ENCODE peak calls at places on chromosome 5, in eight cellular contexts. One of them, this sample, is unnamed.
A peak's percentile ranks its signal among the peaks of the same experiment; 100 is the strongest.

GRCh38 chr5:58071566-58071965 is 388.3 kb downstream of the PLK2 start:
- DNase-seq in right lobe of liver: no peak
- DNase-seq in kidney: no peak
- DNase-seq in ascending aorta: no peak
- DNase-seq in psoas muscle: no peak
- DNase-seq in stomach: no peak
- DNase-seq in upper lobe of right lung: no peak
- DNase-seq in effector memory CD4-positive, alpha-beta T cell: no peak
- DNase-seq in this sample: peak; percentile 18

GRCh38 chr5:56319281-56320242 is 86.4 kb upstream of the ANKRD55 start:
- DNase-seq in right lobe of liver: no peak
- DNase-seq in kidney: no peak
- DNase-seq in ascending aorta: no peak
- DNase-seq in psoas muscle: peak; percentile 43
- DNase-seq in stomach: no peak
- DNase-seq in upper lobe of right lung: peak; percentile 69
- DNase-seq in effector memory CD4-positive, alpha-beta T cell: no peak
- DNase-seq in this sample: peak; percentile 7

GRCh38 chr5:112419050-112419595 is at the start of gene EPB41L4A:
- DNase-seq in right lobe of liver: no peak
- DNase-seq in kidney: peak; percentile 76
- DNase-seq in ascending aorta: no peak
- DNase-seq in psoas muscle: peak; percentile 41
- DNase-seq in stomach: peak; percentile 29
- DNase-seq in upper lobe of right lung: peak; percentile 70
- DNase-seq in effector memory CD4-positive, alpha-beta T cell: no peak
- DNase-seq in this sample: peak; percentile 39

GRCh38 chr5:123156577-123157296 is 67.7 kb downstream of the PRDM6 start:
- DNase-seq in right lobe of liver: no peak
- DNase-seq in kidney: no peak
- DNase-seq in ascending aorta: no peak
- DNase-seq in psoas muscle: no peak
- DNase-seq in stomach: no peak
- DNase-seq in upper lobe of right lung: no peak
- DNase-seq in effector memory CD4-positive, alpha-beta T cell: no peak
- DNase-seq in this sample: no peak

GRCh38 chr5:96997265-96997859 is 61.5 kb downstream of the LNPEP start:
- DNase-seq in right lobe of liver: no peak
- DNase-seq in kidney: no peak
- DNase-seq in ascending aorta: no peak
- DNase-seq in psoas muscle: no peak
- DNase-seq in stomach: no peak
- DNase-seq in upper lobe of right lung: no peak
- DNase-seq in effector memory CD4-positive, alpha-beta T cell: no peak
- DNase-seq in this sample: peak; percentile 15

GRCh38 chr5:69364414-69364813 is 4.9 kb downstream of the AK6 start:
- DNase-seq in right lobe of liver: no peak
- DNase-seq in kidney: no peak
- DNase-seq in ascending aorta: no peak
- DNase-seq in psoas muscle: no peak
- DNase-seq in stomach: no peak
- DNase-seq in upper lobe of right lung: no peak
- DNase-seq in effector memory CD4-positive, alpha-beta T cell: no peak
- DNase-seq in this sample: no peak

GRCh38 chr5:16345454-16345853 is 120.1 kb downstream of the ZNF622 start:
- DNase-seq in right lobe of liver: no peak
- DNase-seq in kidney: no peak
- DNase-seq in ascending aorta: no peak
- DNase-seq in psoas muscle: no peak
- DNase-seq in stomach: no peak
- DNase-seq in upper lobe of right lung: no peak
- DNase-seq in effector memory CD4-positive, alpha-beta T cell: no peak
- DNase-seq in this sample: no peak

GRCh38 chr5:177462021-177462670 is 11.3 kb downstream of the DBN1 start:
- DNase-seq in right lobe of liver: no peak
- DNase-seq in kidney: peak; percentile 82
- DNase-seq in ascending aorta: no peak
- DNase-seq in psoas muscle: no peak
- DNase-seq in stomach: no peak
- DNase-seq in upper lobe of right lung: no peak
- DNase-seq in effector memory CD4-positive, alpha-beta T cell: no peak
- DNase-seq in this sample: no peak

GRCh38 chr5:160211352-160211751 is 18.0 kb upstream of the FABP6 start:
- DNase-seq in right lobe of liver: no peak
- DNase-seq in kidney: no peak
- DNase-seq in ascending aorta: no peak
- DNase-seq in psoas muscle: no peak
- DNase-seq in stomach: no peak
- DNase-seq in upper lobe of right lung: no peak
- DNase-seq in effector memory CD4-positive, alpha-beta T cell: no peak
- DNase-seq in this sample: no peak

GRCh38 chr5:58235279-58235678 is 224.6 kb downstream of the PLK2 start:
- DNase-seq in right lobe of liver: no peak
- DNase-seq in kidney: no peak
- DNase-seq in ascending aorta: no peak
- DNase-seq in psoas muscle: no peak
- DNase-seq in stomach: no peak
- DNase-seq in upper lobe of right lung: no peak
- DNase-seq in effector memory CD4-positive, alpha-beta T cell: no peak
- DNase-seq in this sample: peak; percentile 9

GRCh38 chr5:64625678-64626077 is 64.6 kb upstream of the SHISAL2B start:
- DNase-seq in right lobe of liver: no peak
- DNase-seq in kidney: no peak
- DNase-seq in ascending aorta: no peak
- DNase-seq in psoas muscle: no peak
- DNase-seq in stomach: no peak
- DNase-seq in upper lobe of right lung: no peak
- DNase-seq in effector memory CD4-positive, alpha-beta T cell: no peak
- DNase-seq in this sample: no peak

GRCh38 chr5:149210968-149211495 is 60.6 kb upstream of the AFAP1L1 start:
- DNase-seq in right lobe of liver: no peak
- DNase-seq in kidney: no peak
- DNase-seq in ascending aorta: peak; percentile 54
- DNase-seq in psoas muscle: no peak
- DNase-seq in stomach: no peak
- DNase-seq in upper lobe of right lung: no peak
- DNase-seq in effector memory CD4-positive, alpha-beta T cell: no peak
- DNase-seq in this sample: no peak

GRCh38 chr5:101102506-101102905 is 199.4 kb upstream of the ST8SIA4 start:
- DNase-seq in right lobe of liver: no peak
- DNase-seq in kidney: no peak
- DNase-seq in ascending aorta: no peak
- DNase-seq in psoas muscle: no peak
- DNase-seq in stomach: no peak
- DNase-seq in upper lobe of right lung: no peak
- DNase-seq in effector memory CD4-positive, alpha-beta T cell: no peak
- DNase-seq in this sample: peak; percentile 9

GRCh38 chr5:154251529-154251928 is 61.0 kb downstream of the GALNT10 start:
- DNase-seq in right lobe of liver: no peak
- DNase-seq in kidney: no peak
- DNase-seq in ascending aorta: no peak
- DNase-seq in psoas muscle: no peak
- DNase-seq in stomach: no peak
- DNase-seq in upper lobe of right lung: no peak
- DNase-seq in effector memory CD4-positive, alpha-beta T cell: no peak
- DNase-seq in this sample: no peak

GRCh38 chr5:154249786-154250185 is 59.3 kb downstream of the GALNT10 start:
- DNase-seq in right lobe of liver: no peak
- DNase-seq in kidney: no peak
- DNase-seq in ascending aorta: no peak
- DNase-seq in psoas muscle: no peak
- DNase-seq in stomach: no peak
- DNase-seq in upper lobe of right lung: no peak
- DNase-seq in effector memory CD4-positive, alpha-beta T cell: no peak
- DNase-seq in this sample: no peak

GRCh38 chr5:154254886-154255285 is 64.4 kb downstream of the GALNT10 start:
- DNase-seq in right lobe of liver: no peak
- DNase-seq in kidney: no peak
- DNase-seq in ascending aorta: no peak
- DNase-seq in psoas muscle: no peak
- DNase-seq in stomach: no peak
- DNase-seq in upper lobe of right lung: no peak
- DNase-seq in effector memory CD4-positive, alpha-beta T cell: no peak
- DNase-seq in this sample: no peak

GRCh38 chr5:154258531-154259217 is 68.1 kb downstream of the GALNT10 start:
- DNase-seq in right lobe of liver: no peak
- DNase-seq in kidney: no peak
- DNase-seq in ascending aorta: no peak
- DNase-seq in psoas muscle: no peak
- DNase-seq in stomach: no peak
- DNase-seq in upper lobe of right lung: no peak
- DNase-seq in effector memory CD4-positive, alpha-beta T cell: no peak
- DNase-seq in this sample: no peak

DNA sequence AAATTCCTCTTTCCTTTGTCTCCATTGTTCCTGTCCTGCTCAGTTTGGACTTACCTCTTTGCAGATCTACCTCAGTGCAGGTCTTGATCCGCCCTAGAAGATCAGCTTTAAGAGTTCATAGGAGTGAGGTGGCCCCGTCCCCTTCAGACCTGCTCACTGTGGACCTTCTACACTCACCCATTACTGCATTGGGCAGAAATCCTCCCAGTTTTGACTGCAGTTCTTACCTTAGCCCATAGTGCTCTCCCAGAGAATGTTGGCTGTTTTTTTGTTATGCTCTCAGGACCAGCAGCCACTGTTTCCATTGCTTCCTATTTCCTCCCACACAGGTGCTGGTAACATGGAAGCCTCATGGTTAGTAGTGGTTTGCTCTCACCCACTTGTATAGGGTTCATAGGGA is 63.3 kb downstream of the GALNT10 start:
- DNase-seq in right lobe of liver: no peak
- DNase-seq in kidney: no peak
- DNase-seq in ascending aorta: no peak
- DNase-seq in psoas muscle: no peak
- DNase-seq in stomach: no peak
- DNase-seq in upper lobe of right lung: no peak
- DNase-seq in effector memory CD4-positive, alpha-beta T cell: no peak
- DNase-seq in this sample: no peak
- H3K4me3 ChIP-seq in right lobe of liver: no peak overlapping the region
- H3K4me3 ChIP-seq in kidney: no peak overlapping the region
- H3K4me3 ChIP-seq in ascending aorta: no peak overlapping the region
- H3K4me3 ChIP-seq in psoas muscle: no peak overlapping the region
- H3K4me3 ChIP-seq in stomach: no peak overlapping the region
- H3K4me3 ChIP-seq in upper lobe of right lung: no peak overlapping the region
- H3K4me3 ChIP-seq in effector memory CD4-positive, alpha-beta T cell: no peak overlapping the region
- H3K4me3 ChIP-seq in this sample: no peak overlapping the region

GRCh38 chr5:78002690-78003089 is 226.6 kb upstream of the TBCA start:
- DNase-seq in right lobe of liver: no peak
- DNase-seq in kidney: no peak
- DNase-seq in ascending aorta: no peak
- DNase-seq in psoas muscle: no peak
- DNase-seq in stomach: no peak
- DNase-seq in upper lobe of right lung: no peak
- DNase-seq in effector memory CD4-positive, alpha-beta T cell: no peak
- DNase-seq in this sample: no peak

GRCh38 chr5:78003914-78004313 is 227.8 kb upstream of the TBCA start:
- DNase-seq in right lobe of liver: no peak
- DNase-seq in kidney: no peak
- DNase-seq in ascending aorta: no peak
- DNase-seq in psoas muscle: no peak
- DNase-seq in stomach: no peak
- DNase-seq in upper lobe of right lung: no peak
- DNase-seq in effector memory CD4-positive, alpha-beta T cell: no peak
- DNase-seq in this sample: no peak

GRCh38 chr5:78005021-78005785 is 229.1 kb upstream of the TBCA start:
- DNase-seq in right lobe of liver: no peak
- DNase-seq in kidney: no peak
- DNase-seq in ascending aorta: no peak
- DNase-seq in psoas muscle: no peak
- DNase-seq in stomach: no peak
- DNase-seq in upper lobe of right lung: no peak
- DNase-seq in effector memory CD4-positive, alpha-beta T cell: no peak
- DNase-seq in this sample: no peak

GRCh38 chr5:78003442-78003841 is 227.3 kb upstream of the TBCA start:
- DNase-seq in right lobe of liver: no peak
- DNase-seq in kidney: no peak
- DNase-seq in ascending aorta: no peak
- DNase-seq in psoas muscle: no peak
- DNase-seq in stomach: no peak
- DNase-seq in upper lobe of right lung: no peak
- DNase-seq in effector memory CD4-positive, alpha-beta T cell: no peak
- DNase-seq in this sample: no peak

DNA sequence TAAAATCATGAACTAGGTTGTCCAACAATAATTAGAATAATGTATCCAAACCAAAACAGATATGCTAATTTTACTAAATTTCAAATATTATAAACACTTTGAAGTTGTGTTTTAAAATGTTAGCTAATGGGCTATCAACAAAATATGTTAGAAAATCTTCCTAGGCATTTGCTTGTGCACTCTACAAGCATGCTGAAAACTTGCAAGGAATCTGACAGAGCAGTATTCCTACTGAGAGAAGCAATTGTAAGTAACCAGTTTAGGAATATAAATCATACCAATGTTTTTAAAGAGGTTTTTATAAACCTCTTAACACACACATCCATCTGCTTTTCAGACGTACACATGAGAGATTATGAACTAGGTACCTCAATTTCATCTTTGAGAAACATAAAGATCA is 228.4 kb upstream of the TBCA start:
- DNase-seq in right lobe of liver: no peak
- DNase-seq in kidney: no peak
- DNase-seq in ascending aorta: no peak
- DNase-seq in psoas muscle: no peak
- DNase-seq in stomach: no peak
- DNase-seq in upper lobe of right lung: no peak
- DNase-seq in effector memory CD4-positive, alpha-beta T cell: no peak
- DNase-seq in this sample: no peak
- H3K27ac ChIP-seq in right lobe of liver: no peak overlapping the region
- H3K27ac ChIP-seq in kidney: no peak overlapping the region
- H3K27ac ChIP-seq in ascending aorta: no peak overlapping the region
- H3K27ac ChIP-seq in psoas muscle: no peak overlapping the region
- H3K27ac ChIP-seq in stomach: no peak overlapping the region
- H3K27ac ChIP-seq in upper lobe of right lung: no peak overlapping the region
- H3K27ac ChIP-seq in effector memory CD4-positive, alpha-beta T cell: no peak overlapping the region
- H3K27ac ChIP-seq in this sample: no peak overlapping the region

GRCh38 chr5:35816881-35817521 is 39.7 kb upstream of the IL7R start:
- DNase-seq in right lobe of liver: no peak
- DNase-seq in kidney: no peak
- DNase-seq in ascending aorta: no peak
- DNase-seq in psoas muscle: no peak
- DNase-seq in stomach: no peak
- DNase-seq in upper lobe of right lung: no peak
- DNase-seq in effector memory CD4-positive, alpha-beta T cell: no peak
- DNase-seq in this sample: no peak
- H3K4me3 ChIP-seq in right lobe of liver: no peak overlapping the region
- H3K4me3 ChIP-seq in kidney: no peak overlapping the region
- H3K4me3 ChIP-seq in ascending aorta: no peak overlapping the region
- H3K4me3 ChIP-seq in psoas muscle: no peak overlapping the region
- H3K4me3 ChIP-seq in stomach: no peak overlapping the region
- H3K4me3 ChIP-seq in upper lobe of right lung: no peak overlapping the region
- H3K4me3 ChIP-seq in effector memory CD4-positive, alpha-beta T cell: no peak overlapping the region
- H3K4me3 ChIP-seq in this sample: no peak overlapping the region

DNA sequence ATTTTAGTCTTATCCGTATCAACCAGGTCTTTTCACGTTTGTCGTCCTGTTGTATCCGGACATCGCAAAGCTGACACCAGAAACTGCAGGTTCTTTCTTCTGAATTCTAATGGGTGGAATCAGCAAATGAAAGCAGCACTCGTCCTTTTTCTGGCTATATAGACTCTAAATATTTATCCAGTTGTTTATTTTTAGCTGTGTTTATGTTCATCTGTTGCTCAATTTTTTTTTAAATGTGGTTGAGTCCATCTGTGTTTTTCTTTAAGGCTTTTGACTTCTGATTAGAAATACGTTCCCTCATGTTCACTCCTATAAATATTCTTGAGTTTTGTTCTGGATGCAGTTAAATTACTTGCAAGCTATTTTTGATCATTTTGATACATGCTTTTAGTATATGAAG is 831.7 kb downstream of the MTRR start:
- DNase-seq in right lobe of liver: no peak
- DNase-seq in kidney: no peak
- DNase-seq in ascending aorta: no peak
- DNase-seq in psoas muscle: no peak
- DNase-seq in stomach: no peak
- DNase-seq in upper lobe of right lung: no peak
- DNase-seq in effector memory CD4-positive, alpha-beta T cell: no peak
- DNase-seq in this sample: no peak
- H3K27ac ChIP-seq in right lobe of liver: no peak overlapping the region
- H3K27ac ChIP-seq in kidney: no peak overlapping the region
- H3K27ac ChIP-seq in ascending aorta: no peak overlapping the region
- H3K27ac ChIP-seq in psoas muscle: no peak overlapping the region
- H3K27ac ChIP-seq in stomach: peak overlapping the region; percentile 39
- H3K27ac ChIP-seq in upper lobe of right lung: peak overlapping the region; percentile 66
- H3K27ac ChIP-seq in effector memory CD4-positive, alpha-beta T cell: no peak overlapping the region
- H3K27ac ChIP-seq in this sample: no peak overlapping the region